ENCODE peak calls at places on chromosomes 6 and 20, in six cellular contexts. One of them, this sample, is unnamed.

GRCh38 chr20:1086273-1087213 is 31.9 kb upstream of the PSMF1 start:
- DNase-seq in A673: no peak
- DNase-seq in cardiac fibroblast: no peak
- DNase-seq in fibroblast of lung: no peak
- DNase-seq in astrocyte: no peak
- DNase-seq in astrocyte of the cerebellum: no peak
- DNase-seq in this sample: no peak

GRCh38 chr6:152086223-152086873 is 278.9 kb downstream of the ESR1 start:
- DNase-seq in A673: no peak
- DNase-seq in cardiac fibroblast: peak
- DNase-seq in fibroblast of lung: no peak
- DNase-seq in astrocyte: no peak
- DNase-seq in astrocyte of the cerebellum: no peak
- DNase-seq in this sample: no peak

GRCh38 chr6:169902070-169902469 is 150.6 kb downstream of the ERMARD start:
- DNase-seq in A673: no peak
- DNase-seq in cardiac fibroblast: no peak
- DNase-seq in fibroblast of lung: no peak
- DNase-seq in astrocyte: no peak
- DNase-seq in astrocyte of the cerebellum: no peak
- DNase-seq in this sample: no peak

GRCh38 chr20:59385461-59385860 is 85.0 kb downstream of the EDN3 start:
- DNase-seq in A673: no peak
- DNase-seq in cardiac fibroblast: no peak
- DNase-seq in fibroblast of lung: no peak
- DNase-seq in astrocyte: no peak
- DNase-seq in astrocyte of the cerebellum: no peak
- DNase-seq in this sample: no peak

GRCh38 chr6:45743028-45743615 is 272.5 kb downstream of the CLIC5 start:
- DNase-seq in A673: no peak
- DNase-seq in cardiac fibroblast: no peak
- DNase-seq in fibroblast of lung: no peak
- DNase-seq in astrocyte: no peak
- DNase-seq in astrocyte of the cerebellum: no peak
- DNase-seq in this sample: no peak

GRCh38 chr6:112457891-112458290 is 110.8 kb downstream of the RFPL4B start:
- DNase-seq in A673: no peak
- DNase-seq in cardiac fibroblast: no peak
- DNase-seq in fibroblast of lung: peak
- DNase-seq in astrocyte: no peak
- DNase-seq in astrocyte of the cerebellum: no peak
- DNase-seq in this sample: no peak

GRCh38 chr20:17863577-17864292 is 104.9 kb downstream of the SNX5 start:
- DNase-seq in A673: no peak
- DNase-seq in cardiac fibroblast: no peak
- DNase-seq in fibroblast of lung: peak
- DNase-seq in astrocyte: peak
- DNase-seq in astrocyte of the cerebellum: no peak
- DNase-seq in this sample: no peak

GRCh38 chr6:30357678-30358339 is 12.9 kb downstream of the RPP21 start:
- DNase-seq in A673: peak
- DNase-seq in cardiac fibroblast: peak
- DNase-seq in fibroblast of lung: peak
- DNase-seq in astrocyte: peak
- DNase-seq in astrocyte of the cerebellum: peak
- DNase-seq in this sample: peak

GRCh38 chr6:41455410-41455809 is 90.8 kb upstream of the FOXP4 start:
- DNase-seq in A673: no peak
- DNase-seq in cardiac fibroblast: no peak
- DNase-seq in fibroblast of lung: no peak
- DNase-seq in astrocyte: no peak
- DNase-seq in astrocyte of the cerebellum: no peak
- DNase-seq in this sample: no peak

GRCh38 chr6:30156262-30156599 is 4.8 kb downstream of the TRIM10 start:
- DNase-seq in A673: peak
- DNase-seq in cardiac fibroblast: peak
- DNase-seq in fibroblast of lung: peak
- DNase-seq in astrocyte: peak
- DNase-seq in astrocyte of the cerebellum: no peak
- DNase-seq in this sample: no peak

GRCh38 chr6:142671791-142672190 is 273.2 kb downstream of the HIVEP2 start:
- DNase-seq in A673: no peak
- DNase-seq in cardiac fibroblast: no peak
- DNase-seq in fibroblast of lung: no peak
- DNase-seq in astrocyte: no peak
- DNase-seq in astrocyte of the cerebellum: no peak
- DNase-seq in this sample: no peak

GRCh38 chr20:56454754-56455153 is 13.7 kb upstream of the RTF2 start:
- DNase-seq in A673: no peak
- DNase-seq in cardiac fibroblast: no peak
- DNase-seq in fibroblast of lung: no peak
- DNase-seq in astrocyte: no peak
- DNase-seq in astrocyte of the cerebellum: no peak
- DNase-seq in this sample: no peak

GRCh38 chr6:19342616-19343015 is 494.6 kb upstream of the ID4 start:
- DNase-seq in A673: no peak
- DNase-seq in cardiac fibroblast: peak
- DNase-seq in fibroblast of lung: peak
- DNase-seq in astrocyte: peak
- DNase-seq in astrocyte of the cerebellum: no peak
- DNase-seq in this sample: no peak

GRCh38 chr6:151681426-151682059 is 125.9 kb upstream of the ESR1 start:
- DNase-seq in A673: no peak
- DNase-seq in cardiac fibroblast: peak
- DNase-seq in fibroblast of lung: no peak
- DNase-seq in astrocyte: no peak
- DNase-seq in astrocyte of the cerebellum: no peak
- DNase-seq in this sample: no peak

GRCh38 chr20:61419010-61419409 is 166.9 kb downstream of the CDH4 start:
- DNase-seq in A673: no peak
- DNase-seq in cardiac fibroblast: no peak
- DNase-seq in fibroblast of lung: no peak
- DNase-seq in astrocyte: no peak
- DNase-seq in astrocyte of the cerebellum: no peak
- DNase-seq in this sample: no peak

GRCh38 chr6:44049163-44049988 is 77.9 kb downstream of the MRPL14 start:
- DNase-seq in A673: no peak
- DNase-seq in cardiac fibroblast: peak
- DNase-seq in fibroblast of lung: peak
- DNase-seq in astrocyte: peak
- DNase-seq in astrocyte of the cerebellum: no peak
- DNase-seq in this sample: no peak

GRCh38 chr6:28355743-28356665 is 6.3 kb downstream of the ZKSCAN3 start:
- DNase-seq in A673: peak
- DNase-seq in cardiac fibroblast: peak
- DNase-seq in fibroblast of lung: peak
- DNase-seq in astrocyte: peak
- DNase-seq in astrocyte of the cerebellum: peak
- DNase-seq in this sample: peak

GRCh38 chr6:90895299-90896164 is 308.7 kb upstream of the MAP3K7 start:
- DNase-seq in A673: peak
- DNase-seq in cardiac fibroblast: no peak
- DNase-seq in fibroblast of lung: peak
- DNase-seq in astrocyte: no peak
- DNase-seq in astrocyte of the cerebellum: no peak
- DNase-seq in this sample: no peak

GRCh38 chr20:48523191-48523757 is 304.5 kb downstream of the PREX1 start:
- DNase-seq in A673: peak
- DNase-seq in cardiac fibroblast: peak
- DNase-seq in fibroblast of lung: peak
- DNase-seq in astrocyte: peak
- DNase-seq in astrocyte of the cerebellum: peak
- DNase-seq in this sample: peak

GRCh38 chr20:38835792-38836191 is 30.3 kb downstream of the PPP1R16B start:
- DNase-seq in A673: no peak
- DNase-seq in cardiac fibroblast: no peak
- DNase-seq in fibroblast of lung: no peak
- DNase-seq in astrocyte: no peak
- DNase-seq in astrocyte of the cerebellum: no peak
- DNase-seq in this sample: no peak

GRCh38 chr6:44078795-44079671 is 48.2 kb downstream of the MRPL14 start:
- DNase-seq in A673: peak
- DNase-seq in cardiac fibroblast: peak
- DNase-seq in fibroblast of lung: peak
- DNase-seq in astrocyte: no peak
- DNase-seq in astrocyte of the cerebellum: peak
- DNase-seq in this sample: no peak

GRCh38 chr6:134739299-134740090 is 210.4 kb downstream of the ALDH8A1 start:
- DNase-seq in A673: no peak
- DNase-seq in cardiac fibroblast: peak
- DNase-seq in fibroblast of lung: peak
- DNase-seq in astrocyte: peak
- DNase-seq in astrocyte of the cerebellum: no peak
- DNase-seq in this sample: no peak

GRCh38 chr20:3811421-3812258 is 8.7 kb upstream of the AP5S1 start:
- DNase-seq in A673: peak
- DNase-seq in cardiac fibroblast: peak
- DNase-seq in fibroblast of lung: peak
- DNase-seq in astrocyte: peak
- DNase-seq in astrocyte of the cerebellum: peak
- DNase-seq in this sample: peak

GRCh38 chr20:37821691-37822655 is 81.0 kb upstream of the VSTM2L start:
- DNase-seq in A673: peak
- DNase-seq in cardiac fibroblast: peak
- DNase-seq in fibroblast of lung: peak
- DNase-seq in astrocyte: peak
- DNase-seq in astrocyte of the cerebellum: peak
- DNase-seq in this sample: peak

GRCh38 chr6:138485005-138485545 is 14.2 kb downstream of the NHSL1 start:
- DNase-seq in A673: no peak
- DNase-seq in cardiac fibroblast: peak
- DNase-seq in fibroblast of lung: peak
- DNase-seq in astrocyte: peak
- DNase-seq in astrocyte of the cerebellum: no peak
- DNase-seq in this sample: no peak
- H3K4me3 ChIP-seq in A673: no peak
- H3K4me3 ChIP-seq in cardiac fibroblast: no peak
- H3K4me3 ChIP-seq in fibroblast of lung: no peak
- H3K4me3 ChIP-seq in astrocyte: peak
- H3K4me3 ChIP-seq in astrocyte of the cerebellum: peak
- H3K4me3 ChIP-seq in this sample: no peak

DNA sequence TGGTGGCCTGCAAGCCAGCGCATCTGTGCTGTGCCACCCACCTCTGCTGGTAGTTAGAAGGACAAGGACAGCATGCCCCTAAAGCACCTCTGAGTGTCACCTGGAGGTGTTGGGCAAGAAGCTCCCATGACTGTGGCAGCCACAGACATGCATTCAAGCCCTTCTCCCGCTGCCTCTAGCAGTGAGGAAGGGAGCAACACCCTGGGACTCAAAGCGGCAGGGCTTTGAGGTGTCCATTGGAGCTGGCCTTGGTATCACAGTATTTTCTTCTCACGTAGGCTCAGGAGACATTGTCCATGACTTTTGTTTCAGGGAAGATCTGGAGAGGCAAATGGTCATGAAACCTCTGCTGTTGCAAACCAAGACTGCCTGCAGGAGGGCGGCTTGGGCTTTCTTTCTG is 140.8 kb upstream of the RIN2 start:
- DNase-seq in A673: no peak
- DNase-seq in cardiac fibroblast: no peak
- DNase-seq in fibroblast of lung: no peak
- DNase-seq in astrocyte: no peak
- DNase-seq in astrocyte of the cerebellum: no peak
- DNase-seq in this sample: no peak
- TF ChIP-seq CTCF in A673: no peak
- TF ChIP-seq CTCF in cardiac fibroblast: no peak
- TF ChIP-seq CTCF in fibroblast of lung: no peak
- TF ChIP-seq CTCF in astrocyte: no peak
- TF ChIP-seq CTCF in astrocyte of the cerebellum: no peak
- TF ChIP-seq CTCF in this sample: no peak

DNA sequence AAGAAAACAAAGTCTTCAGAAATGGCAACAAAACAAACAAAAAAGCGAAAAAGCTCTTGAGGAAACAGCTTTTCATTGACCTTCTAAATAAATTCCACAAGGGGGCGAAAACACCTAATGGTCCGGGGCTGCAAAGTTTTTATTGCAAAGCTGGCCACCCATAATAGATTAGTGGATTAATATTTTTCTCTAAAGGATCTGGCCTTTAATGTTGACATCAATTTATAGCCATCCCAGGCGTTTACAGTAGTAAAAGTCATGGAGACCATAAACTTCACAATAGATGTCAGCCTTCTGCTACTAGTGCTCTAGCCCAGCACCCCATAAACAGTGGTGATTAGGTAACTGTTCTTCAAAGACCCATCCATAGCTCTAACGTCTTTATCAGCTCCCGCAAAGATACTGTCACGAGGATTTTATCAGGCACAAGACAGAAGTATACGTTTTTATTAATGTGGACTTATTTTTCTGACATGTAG is 4.8 kb downstream of the CITED2 start:
- DNase-seq in A673: peak
- DNase-seq in cardiac fibroblast: peak
- DNase-seq in fibroblast of lung: peak
- DNase-seq in astrocyte: peak
- DNase-seq in astrocyte of the cerebellum: no peak
- DNase-seq in this sample: peak
- H3K4me3 ChIP-seq in A673: peak
- H3K4me3 ChIP-seq in cardiac fibroblast: no peak
- H3K4me3 ChIP-seq in fibroblast of lung: no peak
- H3K4me3 ChIP-seq in astrocyte: no peak
- H3K4me3 ChIP-seq in astrocyte of the cerebellum: no peak
- H3K4me3 ChIP-seq in this sample: no peak

DNA sequence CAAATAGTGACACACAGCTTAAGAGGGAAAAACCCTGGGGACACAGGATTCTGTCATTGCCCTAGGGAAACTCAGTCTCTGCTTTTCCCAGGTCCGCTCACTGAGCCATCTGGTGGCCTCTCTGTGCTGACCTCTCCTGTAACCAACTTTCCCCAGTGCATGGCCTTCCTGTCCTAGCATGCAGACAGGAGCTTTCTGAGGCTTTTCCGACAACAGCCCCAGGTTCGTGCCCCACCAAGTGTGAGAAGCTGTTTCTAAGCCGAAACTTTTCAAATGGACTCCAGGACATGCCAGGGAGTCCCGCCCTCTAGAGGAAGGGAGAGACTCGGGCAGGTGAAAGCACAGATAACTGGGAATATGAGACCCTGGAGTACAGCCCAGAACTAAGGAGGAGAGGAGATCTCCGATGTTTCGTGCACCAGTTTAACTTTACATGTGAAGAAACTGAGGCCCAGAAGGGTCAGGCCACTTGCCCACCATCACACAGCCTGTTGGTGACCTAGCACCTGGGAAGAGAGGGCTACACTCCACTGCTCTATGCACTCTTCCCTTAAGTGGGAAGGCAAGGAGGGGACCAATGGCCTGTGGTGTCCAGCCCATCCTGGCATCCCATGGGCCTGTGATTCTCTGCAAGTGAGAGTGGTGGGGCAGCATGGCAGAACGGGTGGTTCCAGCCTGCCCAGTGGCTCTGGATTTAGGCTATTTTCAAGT is 46.2 kb downstream of the RPP40 start:
- DNase-seq in A673: no peak
- DNase-seq in cardiac fibroblast: peak
- DNase-seq in fibroblast of lung: no peak
- DNase-seq in astrocyte: no peak
- DNase-seq in astrocyte of the cerebellum: no peak
- DNase-seq in this sample: no peak
- TF ChIP-seq CTCF in A673: peak
- TF ChIP-seq CTCF in cardiac fibroblast: peak
- TF ChIP-seq CTCF in fibroblast of lung: no peak
- TF ChIP-seq CTCF in astrocyte: no peak
- TF ChIP-seq CTCF in astrocyte of the cerebellum: peak
- TF ChIP-seq CTCF in this sample: peak

This sample was measured in AG09309.